ENCODE peak calls at places on chromosomes 3 and 15, in ten cellular contexts. Y, F, U, M, T, P, C, Q, K and R are unnamed samples.

GRCh38 chr15:63615935-63616334 is 18.7 kb downstream of the FBXL22 start:
- DNase-seq in Y (no peak), F (peak; percentile 11), U (no peak), M (peak; percentile 9), T (no peak), P (no peak), C (no peak), Q (no peak), K (no peak), R (no peak)

GRCh38 chr3:196047391-196048030 is 34.4 kb downstream of the TFRC start:
- DNase-seq in Y (no peak), F (no peak), U (no peak), M (no peak), T (no peak), P (no peak), C (no peak), Q (no peak), K (no peak), R (no peak)

GRCh38 chr3:124879395-124879723 is 7.8 kb downstream of the ITGB5 start:
- DNase-seq in Y (no peak), F (no peak), U (no peak), M (no peak), T (no peak), P (no peak), C (no peak), Q (no peak), K (no peak), R (no peak)

GRCh38 chr3:147130461-147130860 is 275.9 kb downstream of the ZIC4 start:
- DNase-seq in Y (no peak), F (no peak), U (no peak), M (no peak), T (no peak), P (no peak), C (peak; percentile 35), Q (no peak), K (no peak), R (no peak)

GRCh38 chr15:25250906-25251622 is 187.8 kb downstream of the UBE3A start:
- DNase-seq in Y (no peak), F (no peak), U (no peak), M (no peak), T (no peak), P (no peak), C (no peak), Q (no peak), K (peak; percentile 4), R (peak; percentile 12)

GRCh38 chr15:64647367-64647766 is 128.0 kb downstream of the RBPMS2 start:
- DNase-seq in Y (no peak), F (no peak), U (no peak), M (no peak), T (no peak), P (no peak), C (no peak), Q (no peak), K (no peak), R (no peak)

GRCh38 chr3:24588568-24588967 is 93.9 kb upstream of the THRB start:
- DNase-seq in Y (no peak), F (no peak), U (no peak), M (no peak), T (no peak), P (no peak), C (no peak), Q (no peak), K (no peak), R (no peak)

GRCh38 chr3:42002790-42003189 is 40.9 kb upstream of the ULK4 start:
- DNase-seq in Y (no peak), F (no peak), U (no peak), M (no peak), T (no peak), P (no peak), C (no peak), Q (no peak), K (no peak), R (no peak)

GRCh38 chr3:155131104-155131503 is 51.0 kb downstream of the MME start:
- DNase-seq in Y (no peak), F (no peak), U (no peak), M (no peak), T (no peak), P (no peak), C (peak; percentile 50), Q (no peak), K (no peak), R (no peak)

GRCh38 chr15:88324241-88325065 is 67.9 kb upstream of the NTRK3 start:
- DNase-seq in Y (no peak), F (no peak), U (no peak), M (no peak), T (no peak), P (no peak), C (peak; percentile 84), Q (no peak), K (no peak), R (no peak)

GRCh38 chr3:118713502-118714207 is 321.0 kb downstream of the IGSF11 start:
- DNase-seq in Y (no peak), F (no peak), U (no peak), M (no peak), T (no peak), P (peak; percentile 60), C (no peak), Q (no peak), K (no peak), R (no peak)

GRCh38 chr15:31357148-31357547 is 30.5 kb downstream of the KLF13 start:
- DNase-seq in Y (no peak), F (no peak), U (no peak), M (no peak), T (no peak), P (no peak), C (no peak), Q (no peak), K (no peak), R (no peak)
- H3K4me1 ChIP-seq in Y (peaks cover 28% of the 10 kb centered on the region), F (no peaks in the 10 kb centered on the region), U (peaks cover 99% of the 10 kb centered on the region), M (no peaks in the 10 kb centered on the region), T (peaks cover 24% of the 10 kb centered on the region), P (peaks cover 12% of the 10 kb centered on the region), C (peaks cover 18% of the 10 kb centered on the region), Q (peaks cover 38% of the 10 kb centered on the region), K (peaks cover 100% of the 10 kb centered on the region), R (peaks cover 67% of the 10 kb centered on the region)

DNA sequence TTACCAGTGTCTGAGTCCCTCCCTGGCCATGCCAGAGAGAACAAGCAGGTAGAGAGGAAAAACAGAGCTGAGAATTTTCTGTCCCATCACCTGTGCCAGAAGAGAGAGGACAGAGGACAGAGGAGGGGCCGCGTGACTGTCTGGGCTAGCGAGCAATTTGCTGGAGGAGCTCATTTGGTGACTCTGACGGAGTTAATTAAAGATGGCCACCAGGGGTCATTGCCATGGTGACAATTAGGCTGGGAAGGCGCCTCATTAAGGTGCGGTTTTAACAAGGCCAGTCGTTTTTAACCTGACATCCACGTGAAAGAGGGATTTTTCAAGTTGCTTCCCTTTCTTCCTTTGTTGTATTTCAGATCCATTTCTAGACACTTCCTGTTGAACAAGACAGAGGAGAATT is 72.4 kb downstream of the RHCG start:
- DNase-seq in Y (no peak), F (no peak), U (no peak), M (peak; percentile 80), T (no peak), P (no peak), C (no peak), Q (no peak), K (no peak), R (no peak)
- TF ChIP-seq CTCF in Y (no peak), F (no peak), U (no peak), M (peak; percentile 52), T (no peak), P (no peak), C (no peak), Q (no peak), K (no peak), R (no peak)

DNA sequence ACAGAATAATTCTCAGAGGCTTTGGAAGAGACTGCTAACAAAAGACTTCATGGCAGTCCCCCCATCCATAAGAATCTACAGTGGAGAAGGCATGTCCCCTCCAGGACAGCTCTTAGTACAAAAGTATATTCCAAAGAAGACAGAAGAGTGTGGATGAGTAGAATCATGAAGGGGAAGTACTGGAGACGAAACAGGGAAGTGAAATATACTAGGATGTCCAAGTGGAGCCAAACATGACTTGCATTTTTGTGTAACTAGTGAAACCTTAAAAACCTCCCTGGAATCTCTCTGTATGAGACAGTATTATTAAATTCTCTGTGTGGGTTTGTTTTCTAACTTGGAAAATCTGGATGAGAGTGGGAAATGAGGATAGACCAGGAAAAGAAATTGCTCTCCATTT is 312.4 kb downstream of the RSL24D1 start:
- DNase-seq in Y (no peak), F (no peak), U (no peak), M (no peak), T (no peak), P (no peak), C (no peak), Q (no peak), K (no peak), R (no peak)
- H3K4me3 ChIP-seq in Y (no peak overlapping the region), F (no peak overlapping the region), U (no peak overlapping the region), M (no peak overlapping the region), T (no peak overlapping the region), P (no peak overlapping the region), C (no peak overlapping the region), Q (no peak overlapping the region), K (no peak overlapping the region), R (no peak overlapping the region)

GRCh38 chr3:56962922-56963321 is 97.5 kb upstream of the SPATA12 start:
- DNase-seq in Y (no peak), F (no peak), U (no peak), M (peak; percentile 14), T (no peak), P (no peak), C (no peak), Q (no peak), K (no peak), R (no peak)

GRCh38 chr3:56969851-56970250 is 90.6 kb upstream of the SPATA12 start:
- DNase-seq in Y (no peak), F (no peak), U (no peak), M (no peak), T (no peak), P (no peak), C (peak; percentile 50), Q (no peak), K (no peak), R (no peak)

GRCh38 chr3:56966509-56966908 is 94.0 kb upstream of the SPATA12 start:
- DNase-seq in Y (no peak), F (no peak), U (no peak), M (no peak), T (no peak), P (no peak), C (no peak), Q (no peak), K (no peak), R (no peak)

GRCh38 chr3:56962200-56962599 is 98.3 kb upstream of the SPATA12 start:
- DNase-seq in Y (no peak), F (no peak), U (no peak), M (peak; percentile 28), T (no peak), P (no peak), C (no peak), Q (no peak), K (no peak), R (no peak)

DNA sequence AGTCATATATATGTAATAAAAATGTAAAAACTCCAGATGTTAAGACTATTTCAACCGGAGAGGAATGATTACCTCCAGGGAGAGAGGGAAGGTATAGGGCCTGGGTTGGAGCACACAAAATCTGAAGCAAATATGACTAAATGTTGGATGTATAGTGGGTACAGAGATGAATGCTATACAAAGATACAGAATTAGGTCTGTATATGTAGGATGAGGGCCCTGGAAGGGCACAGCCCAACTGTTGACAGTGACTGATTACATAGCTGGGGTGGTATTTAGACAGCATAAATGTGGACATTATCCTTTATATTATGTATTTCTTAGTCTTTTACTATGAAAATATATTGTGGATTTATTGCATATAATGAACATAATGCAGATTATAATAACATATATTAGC is 94.4 kb upstream of the SPATA12 start:
- DNase-seq in Y (no peak), F (no peak), U (no peak), M (no peak), T (no peak), P (no peak), C (no peak), Q (no peak), K (no peak), R (no peak)
- H3K4me1 ChIP-seq in Y (no peaks in the 10 kb centered on the region), F (no peaks in the 10 kb centered on the region), U (no peaks in the 10 kb centered on the region), M (no peaks in the 10 kb centered on the region), T (peaks cover 2% of the 10 kb centered on the region), P (no peaks in the 10 kb centered on the region), C (no peaks in the 10 kb centered on the region), Q (no peaks in the 10 kb centered on the region), K (no peaks in the 10 kb centered on the region), R (no peaks in the 10 kb centered on the region)